ENCODE peak calls at places on chromosomes 1 and 21, in four cellular contexts. P is astrocyte of the cerebellum; U is cardiac fibroblast; O is stimulated activated CD8-positive, alpha-beta memory T cell treated with anti-CD3 and anti-CD28 coated beads, Interleukin-15, amount 100 ng/mL, for 24 hours. Z is an unnamed sample.

GRCh38 chr1:94614980-94615379 is 73.4 kb upstream of the F3 start:
- DNase-seq in P (no peak), U (no peak), O (no peak), Z (no peak)

GRCh38 chr21:40841524-40842196 is 5.3 kb downstream of the DSCAM start:
- DNase-seq in P (peak; percentile 26), U (no peak), O (no peak), Z (no peak)

GRCh38 chr1:212542761-212543187 is 65.8 kb upstream of the ATF3 start:
- DNase-seq in P (no peak), U (no peak), O (no peak), Z (no peak)

GRCh38 chr1:85818371-85818770 is 110.1 kb upstream of the ZNHIT6 start:
- DNase-seq in P (no peak), U (peak; percentile 5), O (no peak), Z (no peak)

GRCh38 chr1:222815367-222815765 is 527 bp downstream of the DISP1 start:
- DNase-seq in P (no peak), U (no peak), O (no peak), Z (no peak)

GRCh38 chr1:19151537-19151936 is 58.5 kb downstream of the UBR4 start:
- DNase-seq in P (no peak), U (no peak), O (no peak), Z (no peak)

GRCh38 chr1:3003941-3004270 is 17.4 kb upstream of the ACTRT2 start:
- DNase-seq in P (no peak), U (no peak), O (no peak), Z (no peak)

GRCh38 chr21:41957991-41958766 is 4.4 kb upstream of the C2CD2 start:
- DNase-seq in P (peak; percentile 93), U (peak; percentile 93), O (no peak), Z (no peak)

GRCh38 chr1:95018602-95019369 is 54.0 kb downstream of the ALG14 start:
- DNase-seq in P (no peak), U (peak; percentile 24), O (no peak), Z (no peak)

GRCh38 chr1:53356637-53357036 is 28.8 kb upstream of the LRP8 start:
- DNase-seq in P (no peak), U (no peak), O (no peak), Z (no peak)

GRCh38 chr1:19517017-19517416 is 31.7 kb upstream of the CAPZB start:
- DNase-seq in P (no peak), U (no peak), O (no peak), Z (no peak)

GRCh38 chr1:167594827-167595226 is 35.2 kb upstream of the RCSD1 start:
- DNase-seq in P (no peak), U (no peak), O (no peak), Z (no peak)